ENCODE peak calls at places on chromosomes 12 and 14, in four cellular contexts. T is IMR-90, Y is mesendoderm, Z is H9. L is an unnamed sample.

GRCh38 chr12:25025260-25025659 is 76.4 kb upstream of the BCAT1 start:
- DNase-seq in T (no peak), Y (no peak), Z (no peak), L (no peak)

GRCh38 chr12:76346798-76347420 is 1.3 kb downstream of the BBS10 start:
- DNase-seq in T (peak), Y (peak), Z (no peak), L (no peak)

GRCh38 chr14:101516401-101516800 is 44.9 kb upstream of the DIO3 start:
- DNase-seq in T (no peak), Y (no peak), Z (no peak), L (no peak)

GRCh38 chr12:120497524-120498150 is 1.7 kb downstream of the DYNLL1 start:
- DNase-seq in T (peak), Y (no peak), Z (no peak), L (no peak)

GRCh38 chr12:55847033-55847432 is 4.3 kb upstream of the MMP19 start:
- DNase-seq in T (peak), Y (no peak), Z (no peak), L (no peak)

GRCh38 chr14:103121846-103122577 is 1.2 kb upstream of the TNFAIP2 start:
- DNase-seq in T (peak), Y (peak), Z (peak), L (no peak)

GRCh38 chr12:119613319-119613936 is 19.9 kb downstream of the TMEM233 start:
- DNase-seq in T (peak), Y (no peak), Z (no peak), L (no peak)

GRCh38 chr14:100303179-100303578 is 3.1 kb downstream of the SLC25A29 start:
- DNase-seq in T (no peak), Y (no peak), Z (no peak), L (no peak)

GRCh38 chr12:130754234-130755001 is 38.3 kb upstream of the RIMBP2 start:
- DNase-seq in T (no peak), Y (no peak), Z (no peak), L (no peak)

GRCh38 chr14:86481105-86481504 is 951.2 kb downstream of the FLRT2 start:
- DNase-seq in T (peak), Y (peak), Z (no peak), L (no peak)

GRCh38 chr12:66664076-66664475 is 14.8 kb downstream of the GRIP1 start:
- DNase-seq in T (no peak), Y (no peak), Z (no peak), L (no peak)

GRCh38 chr12:14384783-14385638 is 19.5 kb downstream of the ATF7IP start:
- DNase-seq in T (peak), Y (peak), Z (peak), L (peak)

GRCh38 chr12:55955800-55956508 is 9.9 kb downstream of the PMEL start:
- DNase-seq in T (peak), Y (peak), Z (peak), L (no peak)

GRCh38 chr12:34298176-34298970 is 276.1 kb downstream of the ALG10 start:
- DNase-seq in T (no peak), Y (no peak), Z (no peak), L (no peak)

GRCh38 chr12:108112815-108113556 is 16.1 kb upstream of the WSCD2 start:
- DNase-seq in T (no peak), Y (peak), Z (peak), L (peak)

GRCh38 chr12:27573972-27574371 is 50.0 kb downstream of the PPFIBP1 start:
- DNase-seq in T (peak), Y (no peak), Z (no peak), L (no peak)

GRCh38 chr12:65881965-65882413 is 57.7 kb downstream of the HMGA2 start:
- DNase-seq in T (peak), Y (no peak), Z (peak), L (no peak)

GRCh38 chr12:6961695-6962284 is 8.7 kb downstream of the PHB2 start:
- DNase-seq in T (peak), Y (peak), Z (peak), L (no peak)

GRCh38 chr14:24943024-24943423 is 106.9 kb downstream of the STXBP6 start:
- DNase-seq in T (no peak), Y (peak), Z (peak), L (peak)

GRCh38 chr12:109760031-109760929 is 46.7 kb downstream of the FAM222A start:
- DNase-seq in T (no peak), Y (no peak), Z (peak), L (peak)

GRCh38 chr12:102407776-102408486 is 72.4 kb downstream of the IGF1 start:
- DNase-seq in T (peak), Y (no peak), Z (no peak), L (no peak)

GRCh38 chr12:131242741-131243496 is 289.2 kb downstream of the ADGRD1 start:
- DNase-seq in T (no peak), Y (peak), Z (peak), L (no peak)

GRCh38 chr14:28635387-28635786 is 131.2 kb upstream of the FOXG1 start:
- DNase-seq in T (peak), Y (peak), Z (no peak), L (no peak)

GRCh38 chr14:71261206-71261605 is 353.9 kb downstream of the PCNX1 start:
- DNase-seq in T (peak), Y (peak), Z (no peak), L (no peak)

DNA sequence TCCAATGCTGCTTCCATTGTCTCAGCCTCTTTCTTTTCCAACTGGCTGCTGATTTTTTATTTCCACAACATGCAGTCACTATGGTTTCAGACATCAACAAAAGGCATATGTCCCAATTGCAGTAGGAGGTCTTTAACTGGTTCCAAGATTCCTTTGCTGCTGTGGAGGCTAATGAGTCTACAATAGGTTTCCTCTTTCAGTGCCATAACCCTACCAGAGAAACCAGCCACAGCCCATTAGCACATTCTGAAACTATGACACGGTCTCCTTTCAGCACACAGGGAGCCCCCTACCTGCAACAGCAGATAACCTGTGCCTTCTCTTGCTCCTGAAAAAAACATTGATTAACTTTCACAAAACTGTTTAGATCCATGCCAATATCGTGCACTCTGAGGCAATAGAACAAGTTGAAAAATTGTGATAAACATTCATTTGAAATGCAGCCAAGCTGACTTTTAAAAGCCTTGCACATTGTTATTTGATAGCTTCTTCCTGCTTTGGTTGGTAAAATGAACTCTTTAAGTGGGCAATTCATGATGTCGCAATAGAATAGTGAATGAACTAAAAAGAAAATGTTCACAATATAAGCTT is 32.4 kb downstream of the PLEKHG7 start:
- DNase-seq in T (peak), Y (peak), Z (no peak), L (no peak)
- H3K27ac ChIP-seq in T (peak), Y (no peak), Z (no peak), L (no peak)

DNA sequence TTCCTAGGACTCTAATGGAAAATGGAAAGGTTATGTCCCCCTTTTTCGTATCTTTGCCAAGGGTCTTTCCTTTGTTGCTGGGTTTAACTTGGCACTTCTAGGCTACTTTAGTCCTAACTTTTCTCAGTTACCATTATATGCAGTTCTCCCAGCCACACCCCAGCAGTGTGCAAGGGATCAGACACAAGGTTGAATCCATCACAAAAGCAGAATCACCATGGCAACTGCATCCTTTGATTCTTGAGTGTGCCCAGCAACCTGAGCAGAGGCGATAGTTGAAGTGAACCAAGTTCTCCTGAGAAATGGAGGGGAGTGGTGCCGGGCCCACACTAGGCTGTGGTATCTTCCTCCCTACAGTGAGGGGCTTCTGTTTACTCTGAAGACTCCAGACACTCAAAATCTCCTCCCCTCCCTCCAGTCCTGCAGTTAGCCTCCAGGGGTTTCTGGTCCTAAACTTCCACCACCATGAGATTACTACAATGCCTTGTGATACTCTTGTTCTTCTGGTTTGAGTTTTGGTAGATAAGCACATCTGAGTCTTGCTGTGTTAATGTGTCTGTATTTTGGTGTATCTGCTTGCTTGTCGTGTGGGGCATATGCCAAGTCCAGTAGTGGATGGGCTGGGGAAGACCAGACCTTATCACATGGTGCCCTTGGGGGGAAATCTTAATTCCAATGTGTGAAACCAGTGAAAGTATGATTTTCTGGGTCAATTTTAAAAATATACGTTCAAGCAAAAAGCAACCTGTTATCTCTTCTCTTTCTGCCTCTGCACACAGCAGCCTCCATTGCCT is 183.9 kb downstream of the CACNA1C start:
- DNase-seq in T (no peak), Y (no peak), Z (no peak), L (no peak)
- H4K5ac ChIP-seq in T (no peak), Y (no peak), Z (no peak), L (no peak)

GRCh38 chr12:103561174-103561573 is 25.9 kb upstream of the STAB2 start:
- DNase-seq in T (no peak), Y (peak), Z (no peak), L (no peak)
- H3K27ac ChIP-seq in T (no peak), Y (no peak), Z (no peak), L (no peak)

GRCh38 chr12:132493482-132494178 is 3.7 kb downstream of the FBRSL1 start:
- DNase-seq in T (no peak), Y (no peak), Z (no peak), L (no peak)
- H4K5ac ChIP-seq in T (no peak), Y (no peak), Z (no peak), L (no peak)

GRCh38 chr14:57259672-57260071 is 9.0 kb downstream of the EXOC5 start:
- DNase-seq in T (no peak), Y (peak), Z (no peak), L (no peak)
- H3K27ac ChIP-seq in T (no peak), Y (no peak), Z (no peak), L (no peak)

DNA sequence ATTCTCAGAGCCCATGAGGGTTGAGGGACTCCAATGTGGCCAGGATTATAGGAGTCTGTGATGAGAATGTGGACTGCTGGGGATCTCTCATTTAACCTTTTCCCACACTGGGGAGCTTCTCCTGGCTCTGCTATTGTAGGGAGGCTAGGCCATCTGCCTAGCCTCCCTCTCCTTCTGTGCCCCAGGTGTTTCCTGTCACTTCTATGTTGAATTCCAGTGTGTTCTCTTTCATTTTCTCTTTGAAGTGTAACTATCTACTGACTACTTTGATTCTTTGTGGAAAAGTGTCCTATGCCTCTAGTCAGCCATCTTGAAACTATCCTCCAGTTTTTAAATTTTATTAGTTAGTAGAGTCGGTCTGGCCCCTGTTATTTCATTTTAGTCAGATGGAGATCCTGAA is 53.4 kb upstream of the ABCD2 start:
- DNase-seq in T (no peak), Y (no peak), Z (no peak), L (no peak)
- H4K5ac ChIP-seq in T (no peak), Y (no peak), Z (no peak), L (no peak)

GRCh38 chr12:121917950-121918678 is at the start of gene CFAP251:
- DNase-seq in T (peak), Y (peak), Z (peak), L (peak)
- H3K27ac ChIP-seq in T (peak), Y (no peak), Z (no peak), L (no peak)